ENCODE peak calls at places on chromosomes 1 and 21, in six cellular contexts. One of them, this sample, is unnamed.

GRCh38 chr1:25718738-25719137 is 81.3 kb upstream of the SELENON start:
- DNase-seq in NCI-H2081: no peak
- DNase-seq in RWPE1: no peak
- DNase-seq in activated naive CD4-positive, alpha-beta T cell treated with anti-CD3 and anti-CD28 coated beads, Interleukin-2, amount 10 ng/mL, durations not matched to agents 7 days and 5 days: no peak
- DNase-seq in Right ventricle myocardium superior: no peak
- DNase-seq in PC-9: no peak
- DNase-seq in this sample: no peak

GRCh38 chr1:92411511-92411910 is 75.2 kb downstream of the GFI1 start:
- DNase-seq in NCI-H2081: peak; percentile 17
- DNase-seq in RWPE1: peak; percentile 13
- DNase-seq in activated naive CD4-positive, alpha-beta T cell treated with anti-CD3 and anti-CD28 coated beads, Interleukin-2, amount 10 ng/mL, durations not matched to agents 7 days and 5 days: no peak
- DNase-seq in Right ventricle myocardium superior: no peak
- DNase-seq in PC-9: no peak
- DNase-seq in this sample: peak; percentile 24

GRCh38 chr1:234476172-234476571 is 2.8 kb downstream of the TARBP1 start:
- DNase-seq in NCI-H2081: no peak
- DNase-seq in RWPE1: no peak
- DNase-seq in activated naive CD4-positive, alpha-beta T cell treated with anti-CD3 and anti-CD28 coated beads, Interleukin-2, amount 10 ng/mL, durations not matched to agents 7 days and 5 days: no peak
- DNase-seq in Right ventricle myocardium superior: no peak
- DNase-seq in PC-9: no peak
- DNase-seq in this sample: no peak

GRCh38 chr1:182244451-182244850 is 147.1 kb downstream of the GLUL start:
- DNase-seq in NCI-H2081: no peak
- DNase-seq in RWPE1: no peak
- DNase-seq in activated naive CD4-positive, alpha-beta T cell treated with anti-CD3 and anti-CD28 coated beads, Interleukin-2, amount 10 ng/mL, durations not matched to agents 7 days and 5 days: no peak
- DNase-seq in Right ventricle myocardium superior: no peak
- DNase-seq in PC-9: peak; percentile 79
- DNase-seq in this sample: no peak

GRCh38 chr1:47951026-47951425 is 46.2 kb downstream of the TRABD2B start:
- DNase-seq in NCI-H2081: no peak
- DNase-seq in RWPE1: no peak
- DNase-seq in activated naive CD4-positive, alpha-beta T cell treated with anti-CD3 and anti-CD28 coated beads, Interleukin-2, amount 10 ng/mL, durations not matched to agents 7 days and 5 days: no peak
- DNase-seq in Right ventricle myocardium superior: no peak
- DNase-seq in PC-9: no peak
- DNase-seq in this sample: no peak

GRCh38 chr1:224498574-224499170 is 64.1 kb upstream of the WDR26 start:
- DNase-seq in NCI-H2081: no peak
- DNase-seq in RWPE1: peak; percentile 80
- DNase-seq in activated naive CD4-positive, alpha-beta T cell treated with anti-CD3 and anti-CD28 coated beads, Interleukin-2, amount 10 ng/mL, durations not matched to agents 7 days and 5 days: peak; percentile 26
- DNase-seq in Right ventricle myocardium superior: no peak
- DNase-seq in PC-9: peak; percentile 89
- DNase-seq in this sample: peak; percentile 72

GRCh38 chr1:21594935-21595897 is 73.9 kb downstream of the RAP1GAP start:
- DNase-seq in NCI-H2081: peak; percentile 33
- DNase-seq in RWPE1: peak; percentile 50
- DNase-seq in activated naive CD4-positive, alpha-beta T cell treated with anti-CD3 and anti-CD28 coated beads, Interleukin-2, amount 10 ng/mL, durations not matched to agents 7 days and 5 days: peak; percentile 74
- DNase-seq in Right ventricle myocardium superior: peak; percentile 86
- DNase-seq in PC-9: no peak
- DNase-seq in this sample: peak; percentile 43

GRCh38 chr1:184684285-184685077 is 70.2 kb downstream of the EDEM3 start:
- DNase-seq in NCI-H2081: peak; percentile 39
- DNase-seq in RWPE1: no peak
- DNase-seq in activated naive CD4-positive, alpha-beta T cell treated with anti-CD3 and anti-CD28 coated beads, Interleukin-2, amount 10 ng/mL, durations not matched to agents 7 days and 5 days: no peak
- DNase-seq in Right ventricle myocardium superior: peak; percentile 55
- DNase-seq in PC-9: no peak
- DNase-seq in this sample: no peak

GRCh38 chr1:31712625-31713024 is 8.8 kb upstream of the COL16A1 start:
- DNase-seq in NCI-H2081: no peak
- DNase-seq in RWPE1: no peak
- DNase-seq in activated naive CD4-positive, alpha-beta T cell treated with anti-CD3 and anti-CD28 coated beads, Interleukin-2, amount 10 ng/mL, durations not matched to agents 7 days and 5 days: no peak
- DNase-seq in Right ventricle myocardium superior: peak; percentile 69
- DNase-seq in PC-9: peak; percentile 88
- DNase-seq in this sample: no peak

GRCh38 chr1:168468042-168468809 is 75.6 kb downstream of the XCL2 start:
- DNase-seq in NCI-H2081: no peak
- DNase-seq in RWPE1: no peak
- DNase-seq in activated naive CD4-positive, alpha-beta T cell treated with anti-CD3 and anti-CD28 coated beads, Interleukin-2, amount 10 ng/mL, durations not matched to agents 7 days and 5 days: no peak
- DNase-seq in Right ventricle myocardium superior: no peak
- DNase-seq in PC-9: no peak
- DNase-seq in this sample: no peak

GRCh38 chr1:219927956-219928790 is at the start of gene SLC30A10:
- DNase-seq in NCI-H2081: peak; percentile 46
- DNase-seq in RWPE1: no peak
- DNase-seq in activated naive CD4-positive, alpha-beta T cell treated with anti-CD3 and anti-CD28 coated beads, Interleukin-2, amount 10 ng/mL, durations not matched to agents 7 days and 5 days: peak; percentile 25
- DNase-seq in Right ventricle myocardium superior: peak; percentile 48
- DNase-seq in PC-9: no peak
- DNase-seq in this sample: no peak

GRCh38 chr1:17287377-17287776 is 20.6 kb upstream of the PADI4 start:
- DNase-seq in NCI-H2081: no peak
- DNase-seq in RWPE1: peak; percentile 89
- DNase-seq in activated naive CD4-positive, alpha-beta T cell treated with anti-CD3 and anti-CD28 coated beads, Interleukin-2, amount 10 ng/mL, durations not matched to agents 7 days and 5 days: no peak
- DNase-seq in Right ventricle myocardium superior: no peak
- DNase-seq in PC-9: peak; percentile 92
- DNase-seq in this sample: no peak

GRCh38 chr1:85278853-85279314 is 2.5 kb upstream of the BCL10 start:
- DNase-seq in NCI-H2081: no peak
- DNase-seq in RWPE1: peak; percentile 86
- DNase-seq in activated naive CD4-positive, alpha-beta T cell treated with anti-CD3 and anti-CD28 coated beads, Interleukin-2, amount 10 ng/mL, durations not matched to agents 7 days and 5 days: peak; percentile 36
- DNase-seq in Right ventricle myocardium superior: no peak
- DNase-seq in PC-9: peak; percentile 94
- DNase-seq in this sample: peak; percentile 99

GRCh38 chr1:114427612-114428011 is 83.4 kb downstream of the TRIM33 start:
- DNase-seq in NCI-H2081: no peak
- DNase-seq in RWPE1: no peak
- DNase-seq in activated naive CD4-positive, alpha-beta T cell treated with anti-CD3 and anti-CD28 coated beads, Interleukin-2, amount 10 ng/mL, durations not matched to agents 7 days and 5 days: no peak
- DNase-seq in Right ventricle myocardium superior: no peak
- DNase-seq in PC-9: no peak
- DNase-seq in this sample: no peak

GRCh38 chr1:6538958-6539357 is 15.4 kb downstream of the NOL9 start:
- DNase-seq in NCI-H2081: no peak
- DNase-seq in RWPE1: no peak
- DNase-seq in activated naive CD4-positive, alpha-beta T cell treated with anti-CD3 and anti-CD28 coated beads, Interleukin-2, amount 10 ng/mL, durations not matched to agents 7 days and 5 days: no peak
- DNase-seq in Right ventricle myocardium superior: no peak
- DNase-seq in PC-9: no peak
- DNase-seq in this sample: no peak

GRCh38 chr1:147466543-147466942 is 74.8 kb upstream of the BCL9 start:
- DNase-seq in NCI-H2081: no peak
- DNase-seq in RWPE1: no peak
- DNase-seq in activated naive CD4-positive, alpha-beta T cell treated with anti-CD3 and anti-CD28 coated beads, Interleukin-2, amount 10 ng/mL, durations not matched to agents 7 days and 5 days: no peak
- DNase-seq in Right ventricle myocardium superior: no peak
- DNase-seq in PC-9: no peak
- DNase-seq in this sample: no peak

GRCh38 chr21:44520326-44521300 is 19.4 kb downstream of the KRTAP10-1 start:
- DNase-seq in NCI-H2081: no peak
- DNase-seq in RWPE1: no peak
- DNase-seq in activated naive CD4-positive, alpha-beta T cell treated with anti-CD3 and anti-CD28 coated beads, Interleukin-2, amount 10 ng/mL, durations not matched to agents 7 days and 5 days: no peak
- DNase-seq in Right ventricle myocardium superior: peak; percentile 30
- DNase-seq in PC-9: no peak
- DNase-seq in this sample: no peak

GRCh38 chr1:67464741-67465140 is 34.5 kb upstream of the SERBP1 start:
- DNase-seq in NCI-H2081: no peak
- DNase-seq in RWPE1: no peak
- DNase-seq in activated naive CD4-positive, alpha-beta T cell treated with anti-CD3 and anti-CD28 coated beads, Interleukin-2, amount 10 ng/mL, durations not matched to agents 7 days and 5 days: no peak
- DNase-seq in Right ventricle myocardium superior: no peak
- DNase-seq in PC-9: no peak
- DNase-seq in this sample: no peak

GRCh38 chr1:206703647-206704046 is 18.9 kb downstream of the MAPKAPK2 start:
- DNase-seq in NCI-H2081: no peak
- DNase-seq in RWPE1: no peak
- DNase-seq in activated naive CD4-positive, alpha-beta T cell treated with anti-CD3 and anti-CD28 coated beads, Interleukin-2, amount 10 ng/mL, durations not matched to agents 7 days and 5 days: peak; percentile 62
- DNase-seq in Right ventricle myocardium superior: no peak
- DNase-seq in PC-9: no peak
- DNase-seq in this sample: no peak

GRCh38 chr1:205183676-205184335 is 27.7 kb downstream of the DSTYK start:
- DNase-seq in NCI-H2081: no peak
- DNase-seq in RWPE1: no peak
- DNase-seq in activated naive CD4-positive, alpha-beta T cell treated with anti-CD3 and anti-CD28 coated beads, Interleukin-2, amount 10 ng/mL, durations not matched to agents 7 days and 5 days: no peak
- DNase-seq in Right ventricle myocardium superior: no peak
- DNase-seq in PC-9: no peak
- DNase-seq in this sample: no peak

GRCh38 chr1:216528816-216529215 is 105.6 kb upstream of the USH2A start:
- DNase-seq in NCI-H2081: no peak
- DNase-seq in RWPE1: no peak
- DNase-seq in activated naive CD4-positive, alpha-beta T cell treated with anti-CD3 and anti-CD28 coated beads, Interleukin-2, amount 10 ng/mL, durations not matched to agents 7 days and 5 days: no peak
- DNase-seq in Right ventricle myocardium superior: no peak
- DNase-seq in PC-9: peak; percentile 74
- DNase-seq in this sample: no peak

GRCh38 chr1:217435159-217435558 is 195.7 kb downstream of the GPATCH2 start:
- DNase-seq in NCI-H2081: no peak
- DNase-seq in RWPE1: no peak
- DNase-seq in activated naive CD4-positive, alpha-beta T cell treated with anti-CD3 and anti-CD28 coated beads, Interleukin-2, amount 10 ng/mL, durations not matched to agents 7 days and 5 days: no peak
- DNase-seq in Right ventricle myocardium superior: no peak
- DNase-seq in PC-9: no peak
- DNase-seq in this sample: no peak

GRCh38 chr1:198435044-198435443 is 105.4 kb downstream of the ATP6V1G3 start:
- DNase-seq in NCI-H2081: no peak
- DNase-seq in RWPE1: no peak
- DNase-seq in activated naive CD4-positive, alpha-beta T cell treated with anti-CD3 and anti-CD28 coated beads, Interleukin-2, amount 10 ng/mL, durations not matched to agents 7 days and 5 days: no peak
- DNase-seq in Right ventricle myocardium superior: no peak
- DNase-seq in PC-9: no peak
- DNase-seq in this sample: no peak

This sample was measured in RKO.